ENCODE peak calls at places on chromosome 12, in eight cellular contexts. One of them, this sample, is unnamed.

GRCh38 chr12:113220593-113221180 is 577 bp upstream of the TPCN1 start:
- DNase-seq in NCI-H510A treated with DMSO at 0.1 percent for 48 hours: no peak
- DNase-seq in CD8-positive, alpha-beta T cell: no peak
- DNase-seq in stimulated activated naive CD4-positive, alpha-beta T cell: no peak
- DNase-seq in activated effector memory CD4-positive, alpha-beta T cell treated with Interleukin-2 at 50 U/mL for 16 hours: no peak
- DNase-seq in NCI-H460: no peak
- DNase-seq in AG04450: no peak
- DNase-seq in amygdala: no peak
- DNase-seq in this sample: no peak

GRCh38 chr12:32917094-32917611 is 20.6 kb upstream of the PKP2 start:
- DNase-seq in stimulated activated naive CD4-positive, alpha-beta T cell: no peak
- DNase-seq in NCI-H510A treated with DMSO at 0.1 percent for 48 hours: no peak
- DNase-seq in CD8-positive, alpha-beta T cell: no peak
- DNase-seq in amygdala: no peak
- DNase-seq in AG04450: no peak
- DNase-seq in activated effector memory CD4-positive, alpha-beta T cell treated with Interleukin-2 at 50 U/mL for 16 hours: no peak
- DNase-seq in NCI-H460: no peak
- DNase-seq in this sample: no peak

GRCh38 chr12:6370994-6371754 is 4.2 kb downstream of the SCNN1A start:
- DNase-seq in CD8-positive, alpha-beta T cell: no peak
- DNase-seq in stimulated activated naive CD4-positive, alpha-beta T cell: no peak
- DNase-seq in amygdala: no peak
- DNase-seq in NCI-H460: peak
- DNase-seq in NCI-H510A treated with DMSO at 0.1 percent for 48 hours: peak
- DNase-seq in activated effector memory CD4-positive, alpha-beta T cell treated with Interleukin-2 at 50 U/mL for 16 hours: no peak
- DNase-seq in AG04450: no peak
- DNase-seq in this sample: no peak

GRCh38 chr12:82470906-82471512 is 112.7 kb downstream of the METTL25 start:
- DNase-seq in NCI-H510A treated with DMSO at 0.1 percent for 48 hours: no peak
- DNase-seq in AG04450: no peak
- DNase-seq in activated effector memory CD4-positive, alpha-beta T cell treated with Interleukin-2 at 50 U/mL for 16 hours: no peak
- DNase-seq in stimulated activated naive CD4-positive, alpha-beta T cell: no peak
- DNase-seq in amygdala: no peak
- DNase-seq in CD8-positive, alpha-beta T cell: no peak
- DNase-seq in NCI-H460: no peak
- DNase-seq in this sample: no peak

GRCh38 chr12:97556201-97556824 is 93.7 kb downstream of the RMST start:
- DNase-seq in amygdala: no peak
- DNase-seq in activated effector memory CD4-positive, alpha-beta T cell treated with Interleukin-2 at 50 U/mL for 16 hours: no peak
- DNase-seq in NCI-H460: no peak
- DNase-seq in CD8-positive, alpha-beta T cell: no peak
- DNase-seq in stimulated activated naive CD4-positive, alpha-beta T cell: no peak
- DNase-seq in AG04450: no peak
- DNase-seq in NCI-H510A treated with DMSO at 0.1 percent for 48 hours: peak
- DNase-seq in this sample: no peak

GRCh38 chr12:41932470-41932991 is 212.1 kb downstream of the GXYLT1 start:
- DNase-seq in stimulated activated naive CD4-positive, alpha-beta T cell: no peak
- DNase-seq in NCI-H510A treated with DMSO at 0.1 percent for 48 hours: peak
- DNase-seq in NCI-H460: no peak
- DNase-seq in activated effector memory CD4-positive, alpha-beta T cell treated with Interleukin-2 at 50 U/mL for 16 hours: no peak
- DNase-seq in CD8-positive, alpha-beta T cell: no peak
- DNase-seq in AG04450: no peak
- DNase-seq in amygdala: peak
- DNase-seq in this sample: no peak

GRCh38 chr12:67415473-67415872 is 146.3 kb downstream of the CAND1 start:
- DNase-seq in activated effector memory CD4-positive, alpha-beta T cell treated with Interleukin-2 at 50 U/mL for 16 hours: no peak
- DNase-seq in CD8-positive, alpha-beta T cell: no peak
- DNase-seq in NCI-H510A treated with DMSO at 0.1 percent for 48 hours: peak
- DNase-seq in amygdala: peak
- DNase-seq in stimulated activated naive CD4-positive, alpha-beta T cell: no peak
- DNase-seq in AG04450: no peak
- DNase-seq in NCI-H460: peak
- DNase-seq in this sample: no peak

GRCh38 chr12:24425601-24425970 is 476.1 kb upstream of the SOX5 start:
- DNase-seq in AG04450: peak
- DNase-seq in activated effector memory CD4-positive, alpha-beta T cell treated with Interleukin-2 at 50 U/mL for 16 hours: no peak
- DNase-seq in CD8-positive, alpha-beta T cell: no peak
- DNase-seq in stimulated activated naive CD4-positive, alpha-beta T cell: no peak
- DNase-seq in NCI-H460: no peak
- DNase-seq in amygdala: no peak
- DNase-seq in NCI-H510A treated with DMSO at 0.1 percent for 48 hours: no peak
- DNase-seq in this sample: no peak

GRCh38 chr12:89356069-89356665 is 3.9 kb upstream of the DUSP6 start:
- DNase-seq in NCI-H460: no peak
- DNase-seq in CD8-positive, alpha-beta T cell: no peak
- DNase-seq in NCI-H510A treated with DMSO at 0.1 percent for 48 hours: no peak
- DNase-seq in stimulated activated naive CD4-positive, alpha-beta T cell: no peak
- DNase-seq in amygdala: no peak
- DNase-seq in AG04450: no peak
- DNase-seq in activated effector memory CD4-positive, alpha-beta T cell treated with Interleukin-2 at 50 U/mL for 16 hours: no peak
- DNase-seq in this sample: no peak

GRCh38 chr12:110936367-110937103 is 16.2 kb upstream of the MYL2 start:
- DNase-seq in amygdala: no peak
- DNase-seq in NCI-H460: no peak
- DNase-seq in AG04450: no peak
- DNase-seq in CD8-positive, alpha-beta T cell: no peak
- DNase-seq in activated effector memory CD4-positive, alpha-beta T cell treated with Interleukin-2 at 50 U/mL for 16 hours: no peak
- DNase-seq in stimulated activated naive CD4-positive, alpha-beta T cell: no peak
- DNase-seq in NCI-H510A treated with DMSO at 0.1 percent for 48 hours: no peak
- DNase-seq in this sample: no peak

GRCh38 chr12:51900323-51900889 is 6.9 kb upstream of the ACVRL1 start:
- DNase-seq in CD8-positive, alpha-beta T cell: no peak
- DNase-seq in activated effector memory CD4-positive, alpha-beta T cell treated with Interleukin-2 at 50 U/mL for 16 hours: no peak
- DNase-seq in NCI-H510A treated with DMSO at 0.1 percent for 48 hours: no peak
- DNase-seq in NCI-H460: no peak
- DNase-seq in AG04450: no peak
- DNase-seq in stimulated activated naive CD4-positive, alpha-beta T cell: no peak
- DNase-seq in amygdala: no peak
- DNase-seq in this sample: no peak

GRCh38 chr12:14836336-14837210 is 6.8 kb downstream of the ART4 start:
- DNase-seq in NCI-H510A treated with DMSO at 0.1 percent for 48 hours: no peak
- DNase-seq in CD8-positive, alpha-beta T cell: no peak
- DNase-seq in AG04450: peak
- DNase-seq in NCI-H460: peak
- DNase-seq in activated effector memory CD4-positive, alpha-beta T cell treated with Interleukin-2 at 50 U/mL for 16 hours: no peak
- DNase-seq in stimulated activated naive CD4-positive, alpha-beta T cell: no peak
- DNase-seq in amygdala: no peak
- DNase-seq in this sample: no peak

GRCh38 chr12:92021665-92022033 is 124.0 kb downstream of the BTG1 start:
- DNase-seq in AG04450: no peak
- DNase-seq in CD8-positive, alpha-beta T cell: no peak
- DNase-seq in activated effector memory CD4-positive, alpha-beta T cell treated with Interleukin-2 at 50 U/mL for 16 hours: no peak
- DNase-seq in NCI-H460: no peak
- DNase-seq in NCI-H510A treated with DMSO at 0.1 percent for 48 hours: no peak
- DNase-seq in amygdala: no peak
- DNase-seq in stimulated activated naive CD4-positive, alpha-beta T cell: no peak
- DNase-seq in this sample: no peak

GRCh38 chr12:117047810-117048584 is 51.2 kb downstream of the TESC start:
- DNase-seq in NCI-H510A treated with DMSO at 0.1 percent for 48 hours: no peak
- DNase-seq in activated effector memory CD4-positive, alpha-beta T cell treated with Interleukin-2 at 50 U/mL for 16 hours: no peak
- DNase-seq in NCI-H460: no peak
- DNase-seq in AG04450: peak
- DNase-seq in stimulated activated naive CD4-positive, alpha-beta T cell: no peak
- DNase-seq in amygdala: no peak
- DNase-seq in CD8-positive, alpha-beta T cell: no peak
- DNase-seq in this sample: no peak

GRCh38 chr12:19978193-19978592 is 390.1 kb upstream of the PDE3A start:
- DNase-seq in AG04450: peak
- DNase-seq in amygdala: no peak
- DNase-seq in NCI-H460: no peak
- DNase-seq in CD8-positive, alpha-beta T cell: no peak
- DNase-seq in NCI-H510A treated with DMSO at 0.1 percent for 48 hours: no peak
- DNase-seq in activated effector memory CD4-positive, alpha-beta T cell treated with Interleukin-2 at 50 U/mL for 16 hours: no peak
- DNase-seq in stimulated activated naive CD4-positive, alpha-beta T cell: no peak
- DNase-seq in this sample: no peak

GRCh38 chr12:99053599-99054362 is 408.7 kb downstream of the APAF1 start:
- DNase-seq in activated effector memory CD4-positive, alpha-beta T cell treated with Interleukin-2 at 50 U/mL for 16 hours: no peak
- DNase-seq in NCI-H510A treated with DMSO at 0.1 percent for 48 hours: no peak
- DNase-seq in CD8-positive, alpha-beta T cell: no peak
- DNase-seq in AG04450: no peak
- DNase-seq in stimulated activated naive CD4-positive, alpha-beta T cell: no peak
- DNase-seq in amygdala: no peak
- DNase-seq in NCI-H460: no peak
- DNase-seq in this sample: no peak

This sample was measured in T-cell.